ENCODE peak calls at places on chromosome 19, in five cellular contexts. C is HCT116, Z is SK-N-SH, Y is transverse colon, G is stomach. O is an unnamed sample.

GRCh38 chr19:10219678-10220077 is 11.5 kb downstream of the S1PR2 start:
- DNase-seq in C (no peak), Z (no peak), Y (no peak), G (no peak), O (no peak)

GRCh38 chr19:42267644-42268141 is 1.4 kb upstream of the CIC start:
- DNase-seq in C (no peak), Z (no peak), Y (peak; percentile 22), G (no peak), O (no peak)

GRCh38 chr19:3132971-3133792 is 2.7 kb upstream of the GNA15 start:
- DNase-seq in C (no peak), Z (peak; percentile 55), Y (peak; percentile 47), G (no peak), O (peak; percentile 85)

GRCh38 chr19:15166700-15167099 is 34.1 kb downstream of the NOTCH3 start:
- DNase-seq in C (no peak), Z (no peak), Y (no peak), G (no peak), O (no peak)

GRCh38 chr19:10553943-10554381 is 10.3 kb downstream of the ATG4D start:
- DNase-seq in C (no peak), Z (no peak), Y (peak; percentile 46), G (peak; percentile 29), O (no peak)

GRCh38 chr19:13849991-13850909 is 26.7 kb upstream of the NANOS3 start:
- DNase-seq in C (no peak), Z (peak; percentile 89), Y (peak; percentile 86), G (peak; percentile 88), O (no peak)

GRCh38 chr19:15299568-15300409 is 32.5 kb downstream of the BRD4 start:
- DNase-seq in C (no peak), Z (no peak), Y (no peak), G (no peak), O (no peak)

GRCh38 chr19:33468361-33469170 is 53.0 kb downstream of the PEPD start:
- DNase-seq in C (no peak), Z (no peak), Y (no peak), G (no peak), O (no peak)

GRCh38 chr19:13138171-13138915 is 11.8 kb downstream of the STX10 start:
- DNase-seq in C (no peak), Z (no peak), Y (no peak), G (no peak), O (no peak)

GRCh38 chr19:57319869-57320179 is 448 bp upstream of the ZNF543 start:
- DNase-seq in C (no peak), Z (no peak), Y (no peak), G (no peak), O (no peak)

GRCh38 chr19:3210347-3211017 is 14.0 kb upstream of the CELF5 start:
- DNase-seq in C (peak; percentile 4), Z (peak; percentile 90), Y (peak; percentile 72), G (peak; percentile 67), O (no peak)

GRCh38 chr19:53957448-53958167 is 5.1 kb upstream of the CACNG8 start:
- DNase-seq in C (no peak), Z (no peak), Y (no peak), G (no peak), O (no peak)

GRCh38 chr19:58024661-58025060 is 9.2 kb upstream of the ZSCAN1 start:
- DNase-seq in C (no peak), Z (no peak), Y (no peak), G (no peak), O (no peak)

GRCh38 chr19:41928754-41929535 is 696 bp upstream of the ERFL start:
- DNase-seq in C (no peak), Z (no peak), Y (peak; percentile 55), G (no peak), O (peak; percentile 27)

GRCh38 chr19:56504581-56504980 is 3.1 kb upstream of the ZNF471 start:
- DNase-seq in C (no peak), Z (no peak), Y (no peak), G (no peak), O (no peak)

GRCh38 chr19:23273594-23274412 is 23.6 kb upstream of the ZNF724 start:
- DNase-seq in C (peak; percentile 60), Z (peak; percentile 93), Y (peak; percentile 96), G (peak; percentile 93), O (no peak)

GRCh38 chr19:13417054-13417453 is 89.2 kb downstream of the CACNA1A start:
- DNase-seq in C (no peak), Z (no peak), Y (no peak), G (no peak), O (no peak)

GRCh38 chr19:40674291-40674690 is 16.2 kb downstream of the NUMBL start:
- DNase-seq in C (no peak), Z (no peak), Y (no peak), G (no peak), O (no peak)

GRCh38 chr19:29832801-29833200 is 21.0 kb downstream of the CCNE1 start:
- DNase-seq in C (no peak), Z (no peak), Y (no peak), G (no peak), O (no peak)

GRCh38 chr19:8517551-8518442 is 3.8 kb upstream of the ZNF414 start:
- DNase-seq in C (no peak), Z (no peak), Y (no peak), G (no peak), O (peak; percentile 90)

GRCh38 chr19:8571006-8571411 is 6.2 kb downstream of the MYO1F start:
- DNase-seq in C (no peak), Z (no peak), Y (peak; percentile 55), G (peak; percentile 47), O (peak; percentile 95)

GRCh38 chr19:17681505-17682125 is 6.5 kb downstream of the UNC13A start:
- DNase-seq in C (no peak), Z (no peak), Y (no peak), G (no peak), O (no peak)

DNA sequence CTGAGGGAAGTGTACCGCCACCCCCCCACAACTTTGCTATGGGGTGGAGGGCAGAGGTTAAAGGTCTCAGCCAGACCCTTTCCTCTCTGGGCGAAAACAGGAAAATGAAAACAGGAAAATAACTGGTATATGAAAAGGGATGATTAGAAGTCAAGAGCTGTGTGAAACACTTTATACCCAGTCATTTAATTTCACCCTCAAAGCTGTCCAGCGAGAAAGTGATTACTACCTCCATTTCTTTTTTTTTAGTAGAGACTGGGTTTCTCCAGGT is 575 bp upstream of the PHLDB3 start:
- DNase-seq in C (no peak), Z (no peak), Y (no peak), G (no peak), O (no peak)
- H3K4me3 ChIP-seq in C (peak overlapping the region; percentile 87), Z (no peak overlapping the region), Y (no peak overlapping the region), G (peak overlapping the region; percentile 75), O (no peak overlapping the region)

DNA sequence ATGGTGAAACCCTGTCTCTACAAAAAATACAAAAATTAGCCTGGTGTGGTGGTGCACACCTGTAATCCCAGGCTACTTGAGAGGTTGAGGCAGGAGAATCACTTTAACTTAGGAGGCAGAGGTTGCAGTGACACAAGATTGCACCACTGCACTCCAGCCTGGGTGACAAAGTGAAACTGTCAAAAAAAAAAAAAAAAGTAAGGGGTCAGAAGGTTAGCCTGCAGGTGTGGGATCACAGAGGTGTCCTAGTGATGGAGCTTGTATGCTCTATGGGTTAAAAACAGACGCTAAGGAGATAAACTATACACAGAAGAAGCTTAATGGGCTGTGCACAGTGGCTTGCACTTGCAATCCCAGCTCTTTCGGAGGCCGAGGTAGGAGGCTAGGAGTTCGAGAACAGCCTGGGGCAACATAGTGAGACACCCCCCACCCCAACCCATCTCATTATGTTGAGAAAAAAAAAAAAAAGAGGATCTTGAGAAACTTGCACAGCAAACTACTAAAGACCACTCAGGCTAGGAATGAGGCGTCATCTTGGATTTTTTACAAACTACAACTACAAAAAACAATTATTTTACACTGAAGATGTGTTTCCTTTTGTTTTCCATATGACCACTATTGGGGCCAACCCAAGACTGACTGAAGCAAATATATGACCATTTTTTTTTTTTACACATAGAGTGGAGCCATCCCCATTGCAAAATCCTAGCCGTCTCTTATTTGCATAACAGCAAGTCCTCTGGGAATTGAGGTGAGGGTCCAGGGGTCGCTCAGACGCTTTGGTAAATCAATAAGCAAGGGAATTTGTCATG is 7.9 kb downstream of the FOSB start:
- DNase-seq in C (no peak), Z (no peak), Y (no peak), G (no peak), O (no peak)
- TF ChIP-seq POLR2AphosphoS5 in C (no peak), Z (no peak), Y (no peak), G (no peak), O (no peak)

GRCh38 chr19:19165396-19165795 is 4.7 kb downstream of the MEF2B start:
- DNase-seq in C (no peak), Z (no peak), Y (no peak), G (no peak), O (no peak)
- H3K4me3 ChIP-seq in C (no peak overlapping the region), Z (no peak overlapping the region), Y (no peak overlapping the region), G (no peak overlapping the region), O (no peak overlapping the region)

GRCh38 chr19:16454519-16454918 is 17.3 kb downstream of the EPS15L1 start:
- DNase-seq in C (no peak), Z (no peak), Y (no peak), G (no peak), O (no peak)
- TF ChIP-seq POLR2AphosphoS5 in C (no peak), Z (no peak), Y (no peak), G (no peak), O (no peak)

DNA sequence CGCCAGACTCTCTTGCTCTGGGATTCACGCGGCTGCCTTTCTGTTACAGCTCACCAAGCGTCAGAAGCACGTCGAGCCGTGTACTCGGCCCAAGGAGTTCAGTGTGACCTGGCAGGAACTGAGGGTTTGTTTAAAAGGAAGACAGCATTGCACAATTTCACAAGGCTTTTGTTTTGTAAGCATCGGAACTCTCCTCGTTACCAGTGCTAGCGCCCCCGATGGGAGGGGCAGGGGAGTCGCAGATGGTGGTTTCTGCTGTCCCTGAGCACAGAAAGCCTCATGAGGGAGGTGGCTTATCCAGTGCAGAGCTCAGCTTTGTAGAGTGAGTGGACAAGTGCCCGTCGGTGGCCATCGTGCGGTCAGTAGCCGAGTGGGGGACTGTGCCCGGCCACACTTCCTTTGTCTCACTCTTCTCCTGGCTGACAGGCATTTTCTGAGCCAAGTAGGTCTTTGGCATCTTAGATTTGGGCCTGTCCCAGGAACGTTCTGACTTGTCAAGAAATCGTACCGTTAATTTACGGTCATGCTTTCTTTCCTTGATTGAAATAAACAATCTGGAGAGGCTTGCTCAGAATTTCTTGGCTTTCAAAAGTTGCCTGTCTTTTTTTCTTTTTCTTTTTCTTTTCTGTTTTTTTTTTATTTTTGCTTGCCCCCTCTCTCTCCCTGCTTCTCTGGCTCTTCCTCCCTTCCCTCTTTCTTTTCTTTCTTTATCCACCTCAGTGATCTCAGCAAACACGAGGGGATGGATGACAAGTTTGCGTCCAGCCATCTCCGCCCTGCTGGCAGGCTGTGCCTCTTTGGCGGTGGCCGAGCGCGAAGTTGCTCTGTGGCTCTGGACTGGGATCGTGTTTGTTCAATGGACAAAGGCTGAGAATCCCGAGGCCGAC is 7.7 kb downstream of the KDM4B start:
- DNase-seq in C (no peak), Z (peak; percentile 47), Y (peak; percentile 66), G (peak; percentile 53), O (peak; percentile 94)
- H3K4me3 ChIP-seq in C (no peak overlapping the region), Z (no peak overlapping the region), Y (no peak overlapping the region), G (peak overlapping the region; percentile 14), O (no peak overlapping the region)